ENCODE peak calls at places on chromosome 3, in ten cellular contexts. One of them, this sample, is unnamed.

GRCh38 chr3:177538064-177538742 is 340.9 kb upstream of the TBL1XR1 start:
- DNase-seq in fibroblast of mammary gland: peak
- DNase-seq in nephron progenitor cell: no peak
- DNase-seq in left lobe of liver: peak
- DNase-seq in T follicular helper cell: no peak
- DNase-seq in right atrium auricular region: no peak
- DNase-seq in stimulated activated CD8-positive, alpha-beta memory T cell treated with anti-CD3 and anti-CD28 coated beads, Interleukin-15, amount 100 ng/mL, for 24 hours: no peak
- DNase-seq in caudate nucleus: peak
- DNase-seq in HFF-Myc: no peak
- DNase-seq in hippocampal formation: no peak
- DNase-seq in this sample: peak

GRCh38 chr3:111473550-111473949 is 68.4 kb upstream of the CD96 start:
- DNase-seq in T follicular helper cell: no peak
- DNase-seq in HFF-Myc: no peak
- DNase-seq in nephron progenitor cell: peak
- DNase-seq in right atrium auricular region: no peak
- DNase-seq in caudate nucleus: no peak
- DNase-seq in hippocampal formation: no peak
- DNase-seq in stimulated activated CD8-positive, alpha-beta memory T cell treated with anti-CD3 and anti-CD28 coated beads, Interleukin-15, amount 100 ng/mL, for 24 hours: no peak
- DNase-seq in fibroblast of mammary gland: no peak
- DNase-seq in left lobe of liver: no peak
- DNase-seq in this sample: no peak

GRCh38 chr3:127170794-127171193 is 22.1 kb upstream of the PRR23E start:
- DNase-seq in hippocampal formation: no peak
- DNase-seq in caudate nucleus: peak
- DNase-seq in nephron progenitor cell: peak
- DNase-seq in left lobe of liver: no peak
- DNase-seq in T follicular helper cell: no peak
- DNase-seq in stimulated activated CD8-positive, alpha-beta memory T cell treated with anti-CD3 and anti-CD28 coated beads, Interleukin-15, amount 100 ng/mL, for 24 hours: no peak
- DNase-seq in right atrium auricular region: peak
- DNase-seq in fibroblast of mammary gland: peak
- DNase-seq in HFF-Myc: peak
- DNase-seq in this sample: peak

GRCh38 chr3:12919205-12919604 is 77.8 kb upstream of the RPL32 start:
- DNase-seq in hippocampal formation: no peak
- DNase-seq in stimulated activated CD8-positive, alpha-beta memory T cell treated with anti-CD3 and anti-CD28 coated beads, Interleukin-15, amount 100 ng/mL, for 24 hours: no peak
- DNase-seq in fibroblast of mammary gland: no peak
- DNase-seq in right atrium auricular region: no peak
- DNase-seq in nephron progenitor cell: no peak
- DNase-seq in T follicular helper cell: no peak
- DNase-seq in left lobe of liver: no peak
- DNase-seq in caudate nucleus: no peak
- DNase-seq in HFF-Myc: no peak
- DNase-seq in this sample: no peak

GRCh38 chr3:148847351-148847750 is 17.7 kb upstream of the CPA3 start:
- DNase-seq in fibroblast of mammary gland: peak
- DNase-seq in HFF-Myc: no peak
- DNase-seq in T follicular helper cell: no peak
- DNase-seq in nephron progenitor cell: no peak
- DNase-seq in hippocampal formation: no peak
- DNase-seq in stimulated activated CD8-positive, alpha-beta memory T cell treated with anti-CD3 and anti-CD28 coated beads, Interleukin-15, amount 100 ng/mL, for 24 hours: no peak
- DNase-seq in left lobe of liver: no peak
- DNase-seq in right atrium auricular region: no peak
- DNase-seq in caudate nucleus: no peak
- DNase-seq in this sample: peak

GRCh38 chr3:46811615-46812236 is 51.5 kb downstream of the MYL3 start:
- DNase-seq in T follicular helper cell: no peak
- DNase-seq in fibroblast of mammary gland: no peak
- DNase-seq in caudate nucleus: no peak
- DNase-seq in stimulated activated CD8-positive, alpha-beta memory T cell treated with anti-CD3 and anti-CD28 coated beads, Interleukin-15, amount 100 ng/mL, for 24 hours: no peak
- DNase-seq in left lobe of liver: no peak
- DNase-seq in HFF-Myc: no peak
- DNase-seq in hippocampal formation: no peak
- DNase-seq in right atrium auricular region: no peak
- DNase-seq in nephron progenitor cell: peak
- DNase-seq in this sample: no peak

GRCh38 chr3:197533396-197534347 is 22.1 kb downstream of the BDH1 start:
- DNase-seq in right atrium auricular region: no peak
- DNase-seq in fibroblast of mammary gland: peak
- DNase-seq in stimulated activated CD8-positive, alpha-beta memory T cell treated with anti-CD3 and anti-CD28 coated beads, Interleukin-15, amount 100 ng/mL, for 24 hours: no peak
- DNase-seq in hippocampal formation: no peak
- DNase-seq in T follicular helper cell: no peak
- DNase-seq in caudate nucleus: no peak
- DNase-seq in nephron progenitor cell: no peak
- DNase-seq in HFF-Myc: no peak
- DNase-seq in left lobe of liver: no peak
- DNase-seq in this sample: no peak

GRCh38 chr3:76096836-76097587 is 311.7 kb upstream of the ZNF717 start:
- DNase-seq in left lobe of liver: no peak
- DNase-seq in stimulated activated CD8-positive, alpha-beta memory T cell treated with anti-CD3 and anti-CD28 coated beads, Interleukin-15, amount 100 ng/mL, for 24 hours: no peak
- DNase-seq in nephron progenitor cell: no peak
- DNase-seq in T follicular helper cell: no peak
- DNase-seq in fibroblast of mammary gland: peak
- DNase-seq in hippocampal formation: no peak
- DNase-seq in HFF-Myc: no peak
- DNase-seq in right atrium auricular region: no peak
- DNase-seq in caudate nucleus: no peak
- DNase-seq in this sample: no peak

GRCh38 chr3:126985143-126985985 is 2.4 kb downstream of the PLXNA1 start:
- DNase-seq in nephron progenitor cell: peak
- DNase-seq in caudate nucleus: no peak
- DNase-seq in left lobe of liver: no peak
- DNase-seq in T follicular helper cell: no peak
- DNase-seq in HFF-Myc: no peak
- DNase-seq in fibroblast of mammary gland: no peak
- DNase-seq in stimulated activated CD8-positive, alpha-beta memory T cell treated with anti-CD3 and anti-CD28 coated beads, Interleukin-15, amount 100 ng/mL, for 24 hours: no peak
- DNase-seq in right atrium auricular region: no peak
- DNase-seq in hippocampal formation: no peak
- DNase-seq in this sample: no peak

GRCh38 chr3:194608981-194609380 is 24.2 kb downstream of the TMEM44 start:
- DNase-seq in hippocampal formation: no peak
- DNase-seq in stimulated activated CD8-positive, alpha-beta memory T cell treated with anti-CD3 and anti-CD28 coated beads, Interleukin-15, amount 100 ng/mL, for 24 hours: no peak
- DNase-seq in left lobe of liver: no peak
- DNase-seq in T follicular helper cell: no peak
- DNase-seq in nephron progenitor cell: no peak
- DNase-seq in fibroblast of mammary gland: no peak
- DNase-seq in HFF-Myc: no peak
- DNase-seq in right atrium auricular region: no peak
- DNase-seq in caudate nucleus: no peak
- DNase-seq in this sample: no peak

GRCh38 chr3:149772861-149773260 is 19.5 kb downstream of the ANKUB1 start:
- DNase-seq in nephron progenitor cell: no peak
- DNase-seq in T follicular helper cell: no peak
- DNase-seq in hippocampal formation: no peak
- DNase-seq in fibroblast of mammary gland: no peak
- DNase-seq in left lobe of liver: no peak
- DNase-seq in stimulated activated CD8-positive, alpha-beta memory T cell treated with anti-CD3 and anti-CD28 coated beads, Interleukin-15, amount 100 ng/mL, for 24 hours: no peak
- DNase-seq in right atrium auricular region: no peak
- DNase-seq in caudate nucleus: no peak
- DNase-seq in HFF-Myc: no peak
- DNase-seq in this sample: no peak

GRCh38 chr3:56357266-56357665 is 111.0 kb downstream of the ERC2 start:
- DNase-seq in right atrium auricular region: no peak
- DNase-seq in hippocampal formation: no peak
- DNase-seq in nephron progenitor cell: peak
- DNase-seq in fibroblast of mammary gland: no peak
- DNase-seq in caudate nucleus: no peak
- DNase-seq in left lobe of liver: peak
- DNase-seq in T follicular helper cell: no peak
- DNase-seq in HFF-Myc: peak
- DNase-seq in stimulated activated CD8-positive, alpha-beta memory T cell treated with anti-CD3 and anti-CD28 coated beads, Interleukin-15, amount 100 ng/mL, for 24 hours: no peak
- DNase-seq in this sample: no peak

GRCh38 chr3:111338059-111338698 is 203.8 kb upstream of the CD96 start:
- DNase-seq in T follicular helper cell: peak
- DNase-seq in left lobe of liver: peak
- DNase-seq in HFF-Myc: peak
- DNase-seq in fibroblast of mammary gland: peak
- DNase-seq in nephron progenitor cell: peak
- DNase-seq in stimulated activated CD8-positive, alpha-beta memory T cell treated with anti-CD3 and anti-CD28 coated beads, Interleukin-15, amount 100 ng/mL, for 24 hours: no peak
- DNase-seq in caudate nucleus: peak
- DNase-seq in hippocampal formation: peak
- DNase-seq in right atrium auricular region: peak
- DNase-seq in this sample: peak

GRCh38 chr3:16467368-16467767 is 46.1 kb downstream of the RFTN1 start:
- DNase-seq in fibroblast of mammary gland: no peak
- DNase-seq in stimulated activated CD8-positive, alpha-beta memory T cell treated with anti-CD3 and anti-CD28 coated beads, Interleukin-15, amount 100 ng/mL, for 24 hours: no peak
- DNase-seq in caudate nucleus: no peak
- DNase-seq in nephron progenitor cell: no peak
- DNase-seq in HFF-Myc: no peak
- DNase-seq in right atrium auricular region: no peak
- DNase-seq in T follicular helper cell: peak
- DNase-seq in left lobe of liver: no peak
- DNase-seq in hippocampal formation: no peak
- DNase-seq in this sample: no peak

GRCh38 chr3:72722930-72723726 is 125.1 kb downstream of the SHQ1 start:
- DNase-seq in nephron progenitor cell: no peak
- DNase-seq in caudate nucleus: peak
- DNase-seq in stimulated activated CD8-positive, alpha-beta memory T cell treated with anti-CD3 and anti-CD28 coated beads, Interleukin-15, amount 100 ng/mL, for 24 hours: no peak
- DNase-seq in right atrium auricular region: no peak
- DNase-seq in HFF-Myc: no peak
- DNase-seq in T follicular helper cell: no peak
- DNase-seq in fibroblast of mammary gland: peak
- DNase-seq in left lobe of liver: no peak
- DNase-seq in hippocampal formation: no peak
- DNase-seq in this sample: peak

GRCh38 chr3:150762662-150763121 is 277 bp downstream of the SIAH2 start:
- DNase-seq in right atrium auricular region: no peak
- DNase-seq in HFF-Myc: no peak
- DNase-seq in stimulated activated CD8-positive, alpha-beta memory T cell treated with anti-CD3 and anti-CD28 coated beads, Interleukin-15, amount 100 ng/mL, for 24 hours: no peak
- DNase-seq in T follicular helper cell: no peak
- DNase-seq in left lobe of liver: no peak
- DNase-seq in nephron progenitor cell: peak
- DNase-seq in caudate nucleus: no peak
- DNase-seq in fibroblast of mammary gland: no peak
- DNase-seq in hippocampal formation: no peak
- DNase-seq in this sample: no peak

GRCh38 chr3:55485208-55485791 is 1.8 kb downstream of the WNT5A start:
- DNase-seq in right atrium auricular region: peak
- DNase-seq in caudate nucleus: peak
- DNase-seq in T follicular helper cell: no peak
- DNase-seq in HFF-Myc: no peak
- DNase-seq in left lobe of liver: peak
- DNase-seq in hippocampal formation: peak
- DNase-seq in nephron progenitor cell: peak
- DNase-seq in stimulated activated CD8-positive, alpha-beta memory T cell treated with anti-CD3 and anti-CD28 coated beads, Interleukin-15, amount 100 ng/mL, for 24 hours: no peak
- DNase-seq in fibroblast of mammary gland: peak
- DNase-seq in this sample: peak

GRCh38 chr3:148943531-148944200 is 47.7 kb upstream of the GYG1 start:
- DNase-seq in hippocampal formation: no peak
- DNase-seq in right atrium auricular region: no peak
- DNase-seq in HFF-Myc: peak
- DNase-seq in nephron progenitor cell: peak
- DNase-seq in left lobe of liver: no peak
- DNase-seq in fibroblast of mammary gland: peak
- DNase-seq in caudate nucleus: peak
- DNase-seq in stimulated activated CD8-positive, alpha-beta memory T cell treated with anti-CD3 and anti-CD28 coated beads, Interleukin-15, amount 100 ng/mL, for 24 hours: no peak
- DNase-seq in T follicular helper cell: no peak
- DNase-seq in this sample: peak

GRCh38 chr3:136305879-136306278 is 55.7 kb downstream of the PCCB start:
- DNase-seq in caudate nucleus: no peak
- DNase-seq in HFF-Myc: peak
- DNase-seq in left lobe of liver: no peak
- DNase-seq in stimulated activated CD8-positive, alpha-beta memory T cell treated with anti-CD3 and anti-CD28 coated beads, Interleukin-15, amount 100 ng/mL, for 24 hours: no peak
- DNase-seq in hippocampal formation: no peak
- DNase-seq in nephron progenitor cell: no peak
- DNase-seq in fibroblast of mammary gland: peak
- DNase-seq in right atrium auricular region: no peak
- DNase-seq in T follicular helper cell: no peak
- DNase-seq in this sample: peak

GRCh38 chr3:106814231-106814630 is 563.0 kb upstream of the CCDC54 start:
- DNase-seq in left lobe of liver: no peak
- DNase-seq in caudate nucleus: peak
- DNase-seq in hippocampal formation: peak
- DNase-seq in fibroblast of mammary gland: no peak
- DNase-seq in stimulated activated CD8-positive, alpha-beta memory T cell treated with anti-CD3 and anti-CD28 coated beads, Interleukin-15, amount 100 ng/mL, for 24 hours: no peak
- DNase-seq in right atrium auricular region: no peak
- DNase-seq in T follicular helper cell: no peak
- DNase-seq in nephron progenitor cell: no peak
- DNase-seq in HFF-Myc: no peak
- DNase-seq in this sample: peak